ENCODE peak calls at places on chromosomes 11 and 22, in five cellular contexts. C, Z, J, V and O are unnamed samples.
A peak's percentile ranks its signal among the peaks of the same experiment; 100 is the strongest.

GRCh38 chr22:49323751-49324415 is 503.8 kb downstream of the BRD1 start:
- DNase-seq in J (no peak), V (no peak), C (peak; percentile 14), Z (no peak), O (no peak)

GRCh38 chr22:22480940-22481339 is 27.6 kb downstream of the ZNF280B start:
- DNase-seq in Z (no peak), C (no peak), J (no peak), V (no peak), O (no peak)

GRCh38 chr11:9765320-9766101 is 101.6 kb downstream of the SWAP70 start:
- DNase-seq in Z (no peak), J (peak; percentile 95), C (no peak), V (no peak), O (no peak)

GRCh38 chr11:68682531-68682931 is 1.8 kb upstream of the GAL start:
- DNase-seq in J (peak; percentile 24), V (no peak), C (no peak), Z (no peak), O (no peak)

GRCh38 chr11:86456075-86456939 is 81.6 kb downstream of the CCDC81 start:
- DNase-seq in V (peak; percentile 57), Z (peak; percentile 3), J (peak; percentile 80), C (peak; percentile 87), O (peak; percentile 62)

GRCh38 chr22:49630448-49630946 is 197.2 kb downstream of the BRD1 start:
- DNase-seq in C (no peak), V (no peak), J (no peak), Z (no peak), O (no peak)

GRCh38 chr11:10659339-10660216 is 34.0 kb downstream of the IRAG1 start:
- DNase-seq in V (no peak), J (peak; percentile 95), C (no peak), Z (no peak), O (peak; percentile 8)

GRCh38 chr22:44020981-44021380 is 3.1 kb upstream of the PARVB start:
- DNase-seq in Z (no peak), V (no peak), C (no peak), J (peak; percentile 67), O (no peak)

GRCh38 chr22:36914383-36914752 is 940 bp downstream of the CSF2RB start:
- DNase-seq in Z (no peak), J (no peak), V (no peak), C (no peak), O (no peak)

GRCh38 chr22:29458551-29458950 is 20.2 kb downstream of the RFPL1 start:
- DNase-seq in V (no peak), Z (no peak), J (no peak), C (no peak), O (no peak)

GRCh38 chr11:89184021-89184420 is 6.3 kb downstream of the TYR start:
- DNase-seq in J (peak; percentile 55), C (no peak), V (no peak), Z (no peak), O (no peak)

GRCh38 chr11:16013242-16013641 is 343.1 kb downstream of the SOX6 start:
- DNase-seq in Z (no peak), C (no peak), J (no peak), V (no peak), O (no peak)

GRCh38 chr11:76131142-76131541 is 75.2 kb downstream of the WNT11 start:
- DNase-seq in Z (no peak), C (no peak), J (no peak), V (no peak), O (no peak)

GRCh38 chr11:67450796-67451657 is 1.5 kb downstream of the GPR152 start:
- DNase-seq in Z (no peak), J (no peak), V (no peak), C (no peak), O (no peak)

GRCh38 chr11:45607995-45608394 is 57.4 kb downstream of the CHST1 start:
- DNase-seq in J (no peak), Z (no peak), V (no peak), C (no peak), O (peak; percentile 19)

GRCh38 chr11:33258631-33259184 is 1.5 kb downstream of the HIPK3 start:
- DNase-seq in Z (no peak), C (no peak), V (peak; percentile 64), J (peak; percentile 56), O (no peak)

GRCh38 chr11:32333335-32333991 is 101.9 kb downstream of the WT1 start:
- DNase-seq in V (no peak), C (peak; percentile 63), J (peak; percentile 24), Z (no peak), O (no peak)

GRCh38 chr11:18171377-18172000 is 1.1 kb upstream of the MRGPRX4 start:
- DNase-seq in Z (no peak), J (no peak), V (peak; percentile 1), C (no peak), O (no peak)

GRCh38 chr11:42972741-42973140 is 339.1 kb upstream of the API5 start:
- DNase-seq in V (no peak), Z (no peak), J (no peak), C (no peak), O (no peak)

GRCh38 chr11:100928426-100928825 is 201.2 kb downstream of the PGR start:
- DNase-seq in C (no peak), J (no peak), V (no peak), Z (no peak), O (no peak)

GRCh38 chr22:48449466-48450187 is 1378.0 kb downstream of the BRD1 start:
- DNase-seq in C (no peak), Z (no peak), V (no peak), J (no peak), O (no peak)